ENCODE peak calls at places on chromosome 9, in nine cellular contexts. R is stomach; P is HFF-Myc; C is fibroblast of the aortic adventitia; L is DND-41; O is CD8-positive, alpha-beta T cell; J is A673; D is uterus; I is astrocyte of the spinal cord. M is an unnamed sample.

GRCh38 chr9:2817987-2818386 is 25.9 kb downstream of the PUM3 start:
- DNase-seq in R (no peak), P (no peak), C (peak), L (no peak), O (no peak), J (no peak), D (no peak), I (peak), M (peak)

GRCh38 chr9:91302831-91303230 is 58.9 kb downstream of the AUH start:
- DNase-seq in R (no peak), P (peak), C (peak), L (no peak), O (no peak), J (peak), D (no peak), I (peak), M (peak)

GRCh38 chr9:125644819-125645507 is 62.0 kb downstream of the MAPKAP1 start:
- DNase-seq in R (no peak), P (no peak), C (no peak), L (no peak), O (no peak), J (no peak), D (no peak), I (no peak), M (no peak)

GRCh38 chr9:134283111-134283515 is 43.1 kb upstream of the RXRA start:
- DNase-seq in R (peak), P (no peak), C (peak), L (no peak), O (no peak), J (peak), D (peak), I (peak), M (peak)

GRCh38 chr9:91725651-91726050 is 224.4 kb downstream of the ROR2 start:
- DNase-seq in R (no peak), P (no peak), C (no peak), L (no peak), O (no peak), J (no peak), D (no peak), I (no peak), M (no peak)

GRCh38 chr9:121596515-121596914 is 54.9 kb upstream of the DAB2IP start:
- DNase-seq in R (no peak), P (no peak), C (no peak), L (no peak), O (no peak), J (no peak), D (no peak), I (no peak), M (no peak)

GRCh38 chr9:98992885-98993569 is 49.3 kb downstream of the COL15A1 start:
- DNase-seq in R (no peak), P (no peak), C (no peak), L (no peak), O (no peak), J (no peak), D (no peak), I (no peak), M (no peak)

GRCh38 chr9:93013856-93014582 is 44.5 kb upstream of the SUSD3 start:
- DNase-seq in R (no peak), P (no peak), C (no peak), L (no peak), O (no peak), J (no peak), D (no peak), I (no peak), M (no peak)

GRCh38 chr9:37271679-37272078 is 150.8 kb upstream of the GRHPR start:
- DNase-seq in R (no peak), P (no peak), C (peak), L (no peak), O (no peak), J (no peak), D (no peak), I (no peak), M (peak)

GRCh38 chr9:68969538-68969937 is 44.4 kb downstream of the PRKACG start:
- DNase-seq in R (no peak), P (no peak), C (no peak), L (no peak), O (no peak), J (no peak), D (no peak), I (no peak), M (no peak)

GRCh38 chr9:77848428-77848827 is 183.2 kb downstream of the GNAQ start:
- DNase-seq in R (no peak), P (no peak), C (peak), L (no peak), O (no peak), J (no peak), D (no peak), I (peak), M (no peak)

GRCh38 chr9:4879098-4879497 is 86.4 kb downstream of the RCL1 start:
- DNase-seq in R (no peak), P (no peak), C (no peak), L (no peak), O (no peak), J (no peak), D (no peak), I (no peak), M (no peak)

GRCh38 chr9:94002316-94003140 is 47.4 kb upstream of the BARX1 start:
- DNase-seq in R (peak), P (peak), C (peak), L (peak), O (no peak), J (peak), D (no peak), I (peak), M (peak)

GRCh38 chr9:133946840-133947486 is 45.2 kb downstream of the VAV2 start:
- DNase-seq in R (no peak), P (no peak), C (no peak), L (no peak), O (no peak), J (no peak), D (no peak), I (no peak), M (no peak)

GRCh38 chr9:110141118-110141797 is 66.7 kb downstream of the C9orf152 start:
- DNase-seq in R (no peak), P (peak), C (peak), L (no peak), O (no peak), J (no peak), D (peak), I (peak), M (peak)

GRCh38 chr9:98686961-98687855 is 21.5 kb downstream of the GABBR2 start:
- DNase-seq in R (no peak), P (no peak), C (no peak), L (no peak), O (no peak), J (no peak), D (no peak), I (no peak), M (no peak)

GRCh38 chr9:76216161-76216649 is 178.0 kb downstream of the RFK start:
- DNase-seq in R (no peak), P (peak), C (peak), L (no peak), O (no peak), J (no peak), D (no peak), I (peak), M (peak)

GRCh38 chr9:5698004-5698403 is 69.1 kb downstream of the RIC1 start:
- DNase-seq in R (no peak), P (no peak), C (no peak), L (no peak), O (no peak), J (no peak), D (no peak), I (no peak), M (no peak)

GRCh38 chr9:77163889-77164288 is 13.4 kb upstream of the VPS13A start:
- DNase-seq in R (no peak), P (no peak), C (peak), L (no peak), O (no peak), J (peak), D (no peak), I (no peak), M (peak)

GRCh38 chr9:128551652-128552152 is 685 bp upstream of the SPTAN1 start:
- DNase-seq in R (no peak), P (no peak), C (no peak), L (no peak), O (no peak), J (no peak), D (no peak), I (no peak), M (no peak)

GRCh38 chr9:91817493-91818225 is 132.4 kb downstream of the ROR2 start:
- DNase-seq in R (no peak), P (peak), C (peak), L (no peak), O (no peak), J (peak), D (peak), I (peak), M (peak)

GRCh38 chr9:112789493-112789892 is 38.9 kb downstream of the SNX30 start:
- DNase-seq in R (no peak), P (no peak), C (peak), L (no peak), O (no peak), J (no peak), D (no peak), I (peak), M (peak)

GRCh38 chr9:86135374-86135773 is 36.0 kb upstream of the GOLM1 start:
- DNase-seq in R (no peak), P (no peak), C (no peak), L (peak), O (no peak), J (no peak), D (no peak), I (no peak), M (no peak)

GRCh38 chr9:36625006-36625600 is 52.4 kb downstream of the MELK start:
- DNase-seq in R (no peak), P (peak), C (peak), L (no peak), O (no peak), J (no peak), D (peak), I (peak), M (peak)

GRCh38 chr9:134939080-134939733 is 21.5 kb upstream of the FCN1 start:
- DNase-seq in R (no peak), P (no peak), C (no peak), L (no peak), O (no peak), J (no peak), D (no peak), I (no peak), M (no peak)

GRCh38 chr9:133484671-133485437 is 6.0 kb upstream of the SLC2A6 start:
- DNase-seq in R (peak), P (no peak), C (no peak), L (no peak), O (no peak), J (no peak), D (no peak), I (no peak), M (no peak)

GRCh38 chr9:38066167-38066906 is 2.7 kb downstream of the SHB start:
- DNase-seq in R (no peak), P (no peak), C (no peak), L (no peak), O (no peak), J (no peak), D (no peak), I (no peak), M (no peak)

GRCh38 chr9:706606-707451 is 134.7 kb upstream of the DMRT1 start:
- DNase-seq in R (peak), P (no peak), C (peak), L (no peak), O (no peak), J (peak), D (peak), I (peak), M (peak)

GRCh38 chr9:114804504-114804903 is 1.3 kb downstream of the TNFSF15 start:
- DNase-seq in R (peak), P (peak), C (peak), L (no peak), O (no peak), J (no peak), D (no peak), I (peak), M (peak)

GRCh38 chr9:14846871-14847311 is 63.3 kb downstream of the FREM1 start:
- DNase-seq in R (peak), P (peak), C (peak), L (peak), O (peak), J (peak), D (peak), I (peak), M (peak)

GRCh38 chr9:79254900-79255651 is 316.7 kb upstream of the TLE4 start:
- DNase-seq in R (no peak), P (no peak), C (peak), L (no peak), O (no peak), J (peak), D (no peak), I (peak), M (peak)

GRCh38 chr9:121645003-121645402 is 6.4 kb upstream of the DAB2IP start:
- DNase-seq in R (peak), P (no peak), C (no peak), L (no peak), O (no peak), J (no peak), D (peak), I (no peak), M (no peak)

GRCh38 chr9:130845901-130846381 is 10.9 kb downstream of the ABL1 start:
- DNase-seq in R (no peak), P (no peak), C (peak), L (no peak), O (no peak), J (peak), D (no peak), I (peak), M (peak)

GRCh38 chr9:26369096-26369495 is 523.5 kb downstream of the CAAP1 start:
- DNase-seq in R (no peak), P (no peak), C (no peak), L (no peak), O (no peak), J (no peak), D (no peak), I (peak), M (no peak)

GRCh38 chr9:106203832-106204516 is 509.6 kb downstream of the TMEM38B start:
- DNase-seq in R (no peak), P (no peak), C (no peak), L (no peak), O (no peak), J (no peak), D (no peak), I (no peak), M (no peak)

DNA sequence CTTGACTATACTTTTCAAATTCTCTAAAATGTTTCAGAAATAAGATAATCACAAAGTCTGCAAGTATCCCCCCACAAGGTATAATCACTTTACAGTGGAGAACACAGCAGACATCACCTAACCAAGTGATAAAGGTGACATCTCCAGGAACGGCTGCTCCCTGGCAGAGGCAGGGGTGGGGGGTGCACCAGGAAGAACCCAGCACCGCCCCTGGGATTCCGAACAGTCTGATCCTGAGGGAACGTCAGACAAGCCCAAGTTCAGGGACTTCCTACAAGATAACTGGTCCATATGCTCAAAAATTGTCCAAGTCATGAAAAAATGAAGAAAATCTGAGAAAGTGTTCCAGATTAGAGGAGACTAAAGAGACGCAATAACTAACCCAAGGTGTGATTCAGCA is 85.4 kb downstream of the HSD17B3 start:
- DNase-seq in R (no peak), P (no peak), C (no peak), L (no peak), O (no peak), J (no peak), D (no peak), I (no peak), M (no peak)
- H3K4me3 ChIP-seq in R (no peak), P (no peak), C (no peak), L (no peak), O (no peak), J (no peak), D (no peak), I (no peak), M (no peak)

DNA sequence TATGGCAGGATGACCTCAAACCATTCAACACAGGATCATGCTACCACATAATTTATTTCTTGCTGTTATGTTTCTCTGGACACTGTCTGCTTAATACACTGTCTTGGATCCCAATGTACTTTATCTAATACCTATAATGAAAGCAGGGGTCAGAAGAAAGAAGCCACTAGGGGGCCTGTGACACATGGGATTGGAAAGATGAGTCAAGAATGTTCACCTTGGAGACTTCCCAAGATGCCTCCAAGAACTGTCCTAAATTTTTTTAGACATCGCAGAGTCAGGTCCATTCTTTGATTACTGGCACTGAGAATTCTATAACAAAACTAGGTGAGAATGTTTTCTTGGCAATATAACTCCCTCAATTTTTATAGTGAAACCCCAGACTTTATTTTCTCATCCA is 305.8 kb upstream of the SMARCA2 start:
- DNase-seq in R (no peak), P (no peak), C (no peak), L (peak), O (no peak), J (peak), D (no peak), I (no peak), M (no peak)
- TF ChIP-seq CTCF in R (no peak), P (peak), C (no peak), L (peak), O (no peak), J (peak), D (no peak), I (peak), M (peak)

DNA sequence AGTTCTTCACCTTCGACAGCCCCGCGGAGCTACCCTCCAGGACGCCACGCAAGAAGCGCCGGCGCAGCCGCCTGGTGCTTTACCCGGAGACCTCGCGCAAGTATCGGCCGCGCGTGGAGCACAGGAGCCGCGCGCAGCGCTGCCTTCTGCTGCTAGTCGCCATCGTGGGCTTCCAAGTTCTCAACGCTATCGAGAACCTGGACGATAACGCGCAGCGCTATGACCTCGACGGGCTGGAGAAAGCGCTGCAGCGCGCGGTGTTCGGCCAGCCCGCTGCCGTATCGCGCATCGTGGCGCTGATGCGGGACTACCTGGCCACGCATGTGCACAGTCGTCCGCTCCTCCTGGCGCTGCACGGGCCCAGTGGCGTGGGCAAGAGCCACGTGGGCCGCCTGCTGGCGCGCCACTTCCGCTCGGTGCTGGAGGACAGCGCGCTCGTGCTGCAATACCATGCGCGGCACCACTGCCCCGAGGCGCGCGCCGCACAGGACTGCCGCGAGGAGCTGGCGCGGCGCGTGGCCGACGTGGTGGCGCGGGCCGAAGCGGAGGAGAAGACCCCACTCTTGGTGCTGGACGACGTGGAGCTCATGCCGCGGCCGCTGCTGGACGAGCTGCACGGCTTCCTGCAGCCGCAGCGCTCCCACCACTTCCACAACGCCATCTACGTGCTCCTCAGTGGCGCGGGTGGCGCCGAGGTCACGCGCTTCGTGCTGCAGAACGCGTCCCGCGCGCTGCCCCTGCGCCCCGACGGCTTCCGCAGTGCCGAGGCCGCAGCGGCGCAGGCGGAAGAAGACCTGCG is 1.6 kb downstream of the TOR4A start:
- DNase-seq in R (no peak), P (no peak), C (no peak), L (no peak), O (no peak), J (no peak), D (no peak), I (no peak), M (no peak)
- H3K4me3 ChIP-seq in R (peak), P (peak), C (peak), L (no peak), O (no peak), J (no peak), D (no peak), I (peak), M (peak)

GRCh38 chr9:34519321-34520020 is 3.3 kb downstream of the ENHO start:
- DNase-seq in R (no peak), P (no peak), C (no peak), L (no peak), O (no peak), J (no peak), D (no peak), I (no peak), M (no peak)
- TF ChIP-seq CTCF in R (no peak), P (no peak), C (no peak), L (peak), O (no peak), J (no peak), D (no peak), I (no peak), M (no peak)

GRCh38 chr9:21989440-21990189 is 4.6 kb downstream of the CDKN2A start:
- DNase-seq in R (no peak), P (no peak), C (no peak), L (peak), O (no peak), J (no peak), D (no peak), I (no peak), M (no peak)
- H3K4me3 ChIP-seq in R (no peak), P (no peak), C (peak), L (peak), O (no peak), J (no peak), D (no peak), I (no peak), M (no peak)

GRCh38 chr9:124478014-124478753 is 27.9 kb downstream of the ADGRD2 start:
- DNase-seq in R (no peak), P (no peak), C (no peak), L (no peak), O (no peak), J (no peak), D (no peak), I (no peak), M (no peak)

GRCh38 chr9:124479371-124479770 is 27.8 kb downstream of the NR5A1 start:
- DNase-seq in R (no peak), P (no peak), C (no peak), L (no peak), O (no peak), J (no peak), D (no peak), I (no peak), M (no peak)

GRCh38 chr9:124475868-124476690 is 25.8 kb downstream of the ADGRD2 start:
- DNase-seq in R (no peak), P (no peak), C (no peak), L (no peak), O (no peak), J (peak), D (no peak), I (no peak), M (no peak)

GRCh38 chr9:124475158-124475867 is 25.1 kb downstream of the ADGRD2 start:
- DNase-seq in R (no peak), P (no peak), C (no peak), L (peak), O (no peak), J (peak), D (no peak), I (no peak), M (no peak)

DNA sequence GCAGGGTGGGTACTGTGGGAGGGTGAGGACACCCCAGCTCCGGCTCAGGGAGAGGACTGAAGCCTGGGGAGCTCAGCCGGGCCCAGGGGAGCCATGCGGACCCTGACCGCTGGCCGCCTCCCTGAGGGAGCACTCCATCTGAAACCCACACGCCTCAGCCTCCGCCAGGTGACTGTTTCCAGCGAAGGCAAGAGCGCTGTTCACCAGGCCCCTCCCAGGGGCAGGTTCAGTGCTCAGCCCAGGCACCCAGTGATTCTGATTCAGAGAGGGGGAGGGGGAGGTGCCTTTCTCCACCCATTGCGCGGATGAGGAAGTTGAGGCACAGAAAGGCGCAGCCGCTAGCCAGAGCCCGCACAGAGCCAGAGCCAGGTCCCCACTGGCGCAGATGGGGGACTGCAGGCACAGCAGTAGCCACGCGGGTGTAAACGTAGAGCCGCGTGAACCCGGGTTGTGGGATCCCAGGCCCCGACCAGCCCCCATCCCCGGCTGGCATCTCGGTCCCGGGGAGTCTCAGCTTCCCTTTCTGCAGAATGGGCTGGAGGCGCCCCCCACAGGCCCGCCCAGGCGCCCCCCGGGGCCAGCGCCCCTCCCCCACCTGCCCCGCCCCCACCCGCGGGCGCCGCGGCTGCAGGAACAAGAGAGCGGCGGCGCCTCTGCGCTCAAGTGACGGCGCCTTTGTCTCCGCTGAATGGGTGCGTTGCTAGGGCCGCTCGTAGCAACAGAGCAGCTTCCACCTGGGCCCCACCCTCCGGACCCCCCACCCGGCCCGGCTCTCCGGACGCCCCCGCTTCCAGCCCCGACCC is 27.2 kb downstream of the ADGRD2 start:
- DNase-seq in R (no peak), P (no peak), C (no peak), L (no peak), O (no peak), J (peak), D (no peak), I (no peak), M (no peak)
- TF ChIP-seq CTCF in R (no peak), P (no peak), C (no peak), L (no peak), O (no peak), J (no peak), D (no peak), I (no peak), M (no peak)

M was measured in fibroblast of pulmonary artery.